ENCODE peak calls at places on chromosome 12, in four cellular contexts. One of them, this sample, is unnamed.

GRCh38 chr12:24499151-24500146 is 449.5 kb downstream of the BCAT1 start:
- DNase-seq in cardiac muscle cell: no peak
- DNase-seq in heart left ventricle: no peak
- DNase-seq in PC-9: no peak
- DNase-seq in this sample: peak

GRCh38 chr12:115411121-115411520 is 727.1 kb upstream of the TBX3 start:
- DNase-seq in cardiac muscle cell: no peak
- DNase-seq in PC-9: no peak
- DNase-seq in heart left ventricle: no peak
- DNase-seq in this sample: no peak

GRCh38 chr12:123655420-123655819 is 15.5 kb upstream of the TCTN2 start:
- DNase-seq in PC-9: no peak
- DNase-seq in cardiac muscle cell: no peak
- DNase-seq in heart left ventricle: peak
- DNase-seq in this sample: no peak

GRCh38 chr12:128817115-128818015 is 6.4 kb downstream of the SLC15A4 start:
- DNase-seq in cardiac muscle cell: no peak
- DNase-seq in heart left ventricle: peak
- DNase-seq in PC-9: no peak
- DNase-seq in this sample: peak

GRCh38 chr12:67593041-67593870 is 55.3 kb upstream of the DYRK2 start:
- DNase-seq in cardiac muscle cell: no peak
- DNase-seq in heart left ventricle: no peak
- DNase-seq in PC-9: peak
- DNase-seq in this sample: no peak

GRCh38 chr12:94390130-94390485 is 69.6 kb downstream of the CEP83 start:
- DNase-seq in PC-9: no peak
- DNase-seq in cardiac muscle cell: no peak
- DNase-seq in heart left ventricle: no peak
- DNase-seq in this sample: no peak

GRCh38 chr12:51147309-51147708 is 25.6 kb downstream of the TFCP2 start:
- DNase-seq in PC-9: no peak
- DNase-seq in cardiac muscle cell: no peak
- DNase-seq in heart left ventricle: no peak
- DNase-seq in this sample: no peak

GRCh38 chr12:107990325-107990724 is 138.8 kb upstream of the WSCD2 start:
- DNase-seq in PC-9: peak
- DNase-seq in cardiac muscle cell: peak
- DNase-seq in heart left ventricle: peak
- DNase-seq in this sample: peak

GRCh38 chr12:122013792-122014590 is 7.7 kb upstream of the BCL7A start:
- DNase-seq in PC-9: no peak
- DNase-seq in cardiac muscle cell: no peak
- DNase-seq in heart left ventricle: no peak
- DNase-seq in this sample: no peak

GRCh38 chr12:82517808-82518207 is 159.5 kb downstream of the METTL25 start:
- DNase-seq in cardiac muscle cell: no peak
- DNase-seq in heart left ventricle: no peak
- DNase-seq in PC-9: no peak
- DNase-seq in this sample: no peak

GRCh38 chr12:49296034-49296835 is 1.3 kb downstream of the PRPH start:
- DNase-seq in heart left ventricle: no peak
- DNase-seq in PC-9: peak
- DNase-seq in cardiac muscle cell: peak
- DNase-seq in this sample: no peak

GRCh38 chr12:89951694-89952060 is 243.0 kb upstream of the ATP2B1 start:
- DNase-seq in cardiac muscle cell: no peak
- DNase-seq in heart left ventricle: no peak
- DNase-seq in PC-9: no peak
- DNase-seq in this sample: no peak

GRCh38 chr12:96302706-96303310 is 97.4 kb downstream of the CDK17 start:
- DNase-seq in cardiac muscle cell: no peak
- DNase-seq in PC-9: no peak
- DNase-seq in heart left ventricle: no peak
- DNase-seq in this sample: no peak

GRCh38 chr12:49847161-49847560 is 4.3 kb upstream of the BCDIN3D start:
- DNase-seq in cardiac muscle cell: no peak
- DNase-seq in heart left ventricle: no peak
- DNase-seq in PC-9: no peak
- DNase-seq in this sample: no peak

GRCh38 chr12:132385923-132386751 is 56.7 kb upstream of the GALNT9 start:
- DNase-seq in heart left ventricle: no peak
- DNase-seq in PC-9: no peak
- DNase-seq in cardiac muscle cell: no peak
- DNase-seq in this sample: no peak

GRCh38 chr12:46562625-46563228 is 190.2 kb upstream of the SLC38A2 start:
- DNase-seq in cardiac muscle cell: no peak
- DNase-seq in PC-9: no peak
- DNase-seq in heart left ventricle: no peak
- DNase-seq in this sample: peak

GRCh38 chr12:26293612-26294011 is 98.2 kb downstream of the SSPN start:
- DNase-seq in cardiac muscle cell: no peak
- DNase-seq in PC-9: peak
- DNase-seq in heart left ventricle: no peak
- DNase-seq in this sample: no peak

GRCh38 chr12:78229491-78230209 is 399.0 kb downstream of the NAV3 start:
- DNase-seq in cardiac muscle cell: peak
- DNase-seq in heart left ventricle: no peak
- DNase-seq in PC-9: peak
- DNase-seq in this sample: peak

GRCh38 chr12:38886064-38886463 is 19.3 kb downstream of the CPNE8 start:
- DNase-seq in PC-9: peak
- DNase-seq in cardiac muscle cell: no peak
- DNase-seq in heart left ventricle: peak
- DNase-seq in this sample: peak

GRCh38 chr12:15621140-15621539 is 168.0 kb downstream of the EPS8 start:
- DNase-seq in cardiac muscle cell: no peak
- DNase-seq in heart left ventricle: no peak
- DNase-seq in PC-9: no peak
- DNase-seq in this sample: no peak

GRCh38 chr12:109744991-109745942 is 31.6 kb downstream of the FAM222A start:
- DNase-seq in cardiac muscle cell: no peak
- DNase-seq in heart left ventricle: peak
- DNase-seq in PC-9: peak
- DNase-seq in this sample: no peak

GRCh38 chr12:97452230-97452629 is 10.4 kb upstream of the RMST start:
- DNase-seq in heart left ventricle: no peak
- DNase-seq in PC-9: no peak
- DNase-seq in cardiac muscle cell: no peak
- DNase-seq in this sample: no peak

GRCh38 chr12:102900389-102900788 is 16.7 kb downstream of the PAH start:
- DNase-seq in PC-9: no peak
- DNase-seq in heart left ventricle: no peak
- DNase-seq in cardiac muscle cell: no peak
- DNase-seq in this sample: no peak

GRCh38 chr12:51970904-51971646 is 19.6 kb downstream of the ACVR1B start:
- DNase-seq in cardiac muscle cell: peak
- DNase-seq in PC-9: no peak
- DNase-seq in heart left ventricle: no peak
- DNase-seq in this sample: peak

GRCh38 chr12:132872975-132873421 is 14.4 kb downstream of the CHFR start:
- DNase-seq in PC-9: no peak
- DNase-seq in cardiac muscle cell: no peak
- DNase-seq in heart left ventricle: no peak
- DNase-seq in this sample: no peak

GRCh38 chr12:112777387-112778025 is 14.0 kb upstream of the RPH3A start:
- DNase-seq in PC-9: no peak
- DNase-seq in heart left ventricle: no peak
- DNase-seq in cardiac muscle cell: peak
- DNase-seq in this sample: no peak

GRCh38 chr12:115261249-115261648 is 577.3 kb upstream of the TBX3 start:
- DNase-seq in cardiac muscle cell: no peak
- DNase-seq in PC-9: no peak
- DNase-seq in heart left ventricle: no peak
- DNase-seq in this sample: no peak

GRCh38 chr12:130152386-130152785 is 9.9 kb upstream of the FZD10 start:
- DNase-seq in cardiac muscle cell: no peak
- DNase-seq in heart left ventricle: no peak
- DNase-seq in PC-9: no peak
- DNase-seq in this sample: no peak

GRCh38 chr12:104199964-104200363 is 15.6 kb upstream of the TXNRD1 start:
- DNase-seq in heart left ventricle: no peak
- DNase-seq in PC-9: no peak
- DNase-seq in cardiac muscle cell: no peak
- DNase-seq in this sample: no peak
- TF ChIP-seq CTCF in heart left ventricle: no peak
- TF ChIP-seq CTCF in PC-9: no peak
- TF ChIP-seq CTCF in cardiac muscle cell: no peak
- TF ChIP-seq CTCF in this sample: no peak

GRCh38 chr12:120077260-120077659 is 39.3 kb downstream of the RAB35 start:
- DNase-seq in PC-9: no peak
- DNase-seq in cardiac muscle cell: no peak
- DNase-seq in heart left ventricle: no peak
- DNase-seq in this sample: no peak

GRCh38 chr12:120076651-120077050 is 39.9 kb downstream of the RAB35 start:
- DNase-seq in PC-9: no peak
- DNase-seq in cardiac muscle cell: no peak
- DNase-seq in heart left ventricle: no peak
- DNase-seq in this sample: no peak

GRCh38 chr12:120080043-120080400 is 36.5 kb downstream of the RAB35 start:
- DNase-seq in heart left ventricle: no peak
- DNase-seq in PC-9: no peak
- DNase-seq in cardiac muscle cell: no peak
- DNase-seq in this sample: no peak

GRCh38 chr12:120078868-120079267 is 37.7 kb downstream of the RAB35 start:
- DNase-seq in heart left ventricle: no peak
- DNase-seq in cardiac muscle cell: no peak
- DNase-seq in PC-9: peak
- DNase-seq in this sample: no peak

GRCh38 chr12:120079352-120080042 is 37.1 kb downstream of the RAB35 start:
- DNase-seq in heart left ventricle: no peak
- DNase-seq in cardiac muscle cell: no peak
- DNase-seq in PC-9: peak
- DNase-seq in this sample: no peak
- H3K4me3 ChIP-seq in heart left ventricle: no peak
- H3K4me3 ChIP-seq in cardiac muscle cell: no peak
- H3K4me3 ChIP-seq in PC-9: peak
- H3K4me3 ChIP-seq in this sample: no peak

DNA sequence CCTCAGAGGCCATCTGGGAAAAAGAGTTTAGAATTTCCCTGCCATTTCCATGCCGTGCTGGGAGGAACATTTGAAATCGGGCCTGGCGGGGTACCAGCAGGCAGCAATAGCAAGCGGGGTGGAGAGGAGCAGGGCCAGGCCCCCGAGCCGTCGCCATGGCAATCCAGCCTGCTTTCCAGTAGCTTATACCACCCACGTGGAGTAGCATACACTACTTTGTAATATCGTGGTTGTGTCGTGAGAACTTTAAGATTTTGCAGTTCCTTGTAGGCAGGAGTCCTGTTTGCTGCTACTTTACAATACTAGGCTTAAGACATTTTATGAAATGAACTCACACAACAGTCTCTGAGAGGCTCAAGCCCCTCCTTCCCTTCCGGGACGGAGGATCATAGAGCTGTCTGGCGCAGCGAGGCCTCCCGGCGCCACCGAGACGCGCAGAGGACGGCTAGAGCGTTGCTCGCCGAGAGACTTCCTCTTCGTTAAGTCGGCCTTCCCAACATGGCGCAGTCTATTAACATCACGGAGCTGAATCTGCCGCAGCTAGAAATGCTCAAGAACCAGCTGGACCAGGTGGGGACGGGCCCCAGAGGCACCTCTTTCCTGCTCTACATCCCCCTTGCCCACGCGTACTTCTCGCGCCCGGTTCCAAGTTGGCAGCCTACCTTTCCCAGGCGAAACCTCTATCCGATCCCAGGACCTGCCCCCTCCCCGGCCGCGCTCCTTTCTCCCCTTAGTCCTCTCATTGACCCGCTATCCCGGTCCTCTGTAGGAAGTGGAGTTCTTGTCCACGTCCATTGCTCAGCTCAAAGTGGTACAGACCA is at the start of gene PFDN5:
- DNase-seq in PC-9: peak
- DNase-seq in cardiac muscle cell: peak
- DNase-seq in heart left ventricle: peak
- DNase-seq in this sample: peak
- TF ChIP-seq CTCF in PC-9: no peak
- TF ChIP-seq CTCF in cardiac muscle cell: no peak
- TF ChIP-seq CTCF in heart left ventricle: peak
- TF ChIP-seq CTCF in this sample: peak

GRCh38 chr12:460301-461230 is 827 bp downstream of the B4GALNT3 start:
- DNase-seq in PC-9: peak
- DNase-seq in heart left ventricle: no peak
- DNase-seq in cardiac muscle cell: peak
- DNase-seq in this sample: no peak

GRCh38 chr12:461425-461824 is 1.7 kb downstream of the B4GALNT3 start:
- DNase-seq in heart left ventricle: no peak
- DNase-seq in cardiac muscle cell: no peak
- DNase-seq in PC-9: no peak
- DNase-seq in this sample: no peak

GRCh38 chr12:457676-458075 is 2.1 kb upstream of the B4GALNT3 start:
- DNase-seq in heart left ventricle: no peak
- DNase-seq in cardiac muscle cell: no peak
- DNase-seq in PC-9: no peak
- DNase-seq in this sample: no peak

GRCh38 chr12:459430-460258 is at the start of gene B4GALNT3:
- DNase-seq in heart left ventricle: peak
- DNase-seq in cardiac muscle cell: peak
- DNase-seq in PC-9: peak
- DNase-seq in this sample: peak

DNA sequence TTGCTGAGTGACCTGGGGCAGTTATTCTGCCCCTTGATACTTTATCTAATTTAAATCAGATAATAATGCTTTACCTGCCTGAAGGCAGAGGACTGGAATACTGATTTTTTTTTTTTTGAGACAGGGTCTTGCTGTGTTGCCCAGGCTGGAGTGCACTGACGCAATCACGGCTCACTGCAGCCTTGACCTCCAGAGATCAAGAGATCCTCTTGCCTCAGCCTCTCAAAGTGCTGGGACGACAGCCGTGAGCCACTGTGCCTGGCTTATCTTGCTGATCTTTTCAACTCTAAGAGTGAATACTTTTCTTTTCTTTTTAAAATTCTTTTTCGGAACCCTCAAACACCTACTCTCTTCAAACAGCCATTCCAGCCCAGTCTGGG is 699 bp upstream of the B4GALNT3 start:
- DNase-seq in cardiac muscle cell: no peak
- DNase-seq in heart left ventricle: no peak
- DNase-seq in PC-9: no peak
- DNase-seq in this sample: no peak
- H3K4me3 ChIP-seq in cardiac muscle cell: peak
- H3K4me3 ChIP-seq in heart left ventricle: peak
- H3K4me3 ChIP-seq in PC-9: no peak
- H3K4me3 ChIP-seq in this sample: no peak

This sample was measured in fibroblast of pulmonary artery.